ENCODE peak calls at places on chromosomes 2 and 18, in five cellular contexts. H is HepG2, B is A549, A is GM12878, W is IMR-90. F is an unnamed sample.

GRCh38 chr2:21924640-21925285 is 801.0 kb downstream of the TDRD15 start:
- DNase-seq in H (no peak), A (peak; percentile 12), B (no peak), W (peak; percentile 2), F (no peak)

GRCh38 chr2:162795312-162795711 is 43.3 kb downstream of the KCNH7 start:
- DNase-seq in W (no peak), B (no peak), A (no peak), H (peak; percentile 27), F (no peak)

GRCh38 chr2:85890522-85891176 is 1.9 kb upstream of the ST3GAL5 start:
- DNase-seq in H (no peak), W (no peak), A (no peak), B (no peak), F (no peak)

GRCh38 chr18:40355701-40356100 is 1599.3 kb upstream of the PIK3C3 start:
- DNase-seq in W (peak; percentile 64), B (no peak), A (no peak), H (no peak), F (no peak)

GRCh38 chr2:78576409-78576808 is 449.1 kb upstream of the REG3G start:
- DNase-seq in A (no peak), B (no peak), W (no peak), H (no peak), F (no peak)

GRCh38 chr18:74708169-74708568 is 110.5 kb downstream of the ZNF407 start:
- DNase-seq in H (no peak), W (no peak), B (no peak), A (no peak), F (no peak)

GRCh38 chr2:204645018-204645775 is 99.9 kb downstream of the PARD3B start:
- DNase-seq in B (peak; percentile 36), W (peak; percentile 64), H (no peak), A (no peak), F (no peak)

GRCh38 chr2:28543316-28544068 is 47.6 kb downstream of the PLB1 start:
- DNase-seq in W (peak; percentile 14), B (no peak), H (no peak), A (no peak), F (no peak)

GRCh38 chr2:215536476-215536875 is 100.6 kb upstream of the FN1 start:
- DNase-seq in W (peak; percentile 25), H (no peak), B (no peak), A (no peak), F (no peak)

GRCh38 chr2:191638079-191638801 is 39.7 kb upstream of the NABP1 start:
- DNase-seq in B (no peak), W (no peak), A (no peak), H (peak; percentile 68), F (no peak)

GRCh38 chr2:53397085-53397484 is 370.5 kb upstream of the CHAC2 start:
- DNase-seq in H (no peak), W (no peak), B (no peak), A (no peak), F (no peak)
- H3K4me2 ChIP-seq in H (no peak overlapping the region), W (no peak overlapping the region), B (no peak overlapping the region), A (no peak overlapping the region), F (no peak overlapping the region)

GRCh38 chr2:96145028-96145939 is at the start of gene DUSP2:
- DNase-seq in W (peak; percentile 59), B (peak; percentile 18), A (peak; percentile 85), H (no peak), F (peak; percentile 81)
- TF ChIP-seq CEBPB in W (no peak), B (no peak), A (no peak), H (no peak), F (no peak)

DNA sequence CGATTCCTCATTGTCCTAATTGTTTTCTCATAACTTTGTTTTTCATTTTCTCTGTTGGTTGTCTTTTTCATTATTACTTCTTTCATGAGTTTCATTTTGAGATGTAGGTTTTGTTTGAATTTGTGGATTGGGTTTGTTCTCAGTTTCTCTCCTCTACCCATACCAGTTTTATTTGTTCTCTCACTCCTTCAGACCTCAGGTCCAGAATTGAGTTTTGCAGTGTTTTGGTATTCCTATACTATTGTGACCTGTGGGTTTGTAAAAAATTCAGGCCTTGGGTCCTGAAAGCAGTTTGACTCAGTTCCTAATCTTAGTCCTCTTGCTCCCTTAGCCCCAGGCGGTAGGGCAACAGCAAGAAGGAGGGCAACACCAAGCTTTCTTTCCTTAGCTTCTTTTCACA is 28.3 kb upstream of the UBE2E3 start:
- DNase-seq in W (no peak), H (no peak), A (no peak), B (no peak), F (no peak)
- H3K4me2 ChIP-seq in W (no peak overlapping the region), H (no peak overlapping the region), A (peak overlapping the region; percentile 46), B (no peak overlapping the region), F (no peak overlapping the region)

GRCh38 chr2:25373269-25373981 is 31.7 kb upstream of the DNMT3A start:
- DNase-seq in H (no peak), A (no peak), B (no peak), W (no peak), F (no peak)
- TF ChIP-seq CEBPB in H (no peak), A (no peak), B (no peak), W (no peak), F (no peak)

GRCh38 chr2:95024960-95025405 is 525 bp upstream of the MAL start:
- DNase-seq in B (no peak), W (no peak), H (no peak), A (no peak), F (no peak)

GRCh38 chr2:95025406-95026319 is at the start of gene MAL:
- DNase-seq in H (no peak), B (no peak), W (no peak), A (no peak), F (peak; percentile 75)

GRCh38 chr2:95022309-95023221 is 2.9 kb upstream of the MAL start:
- DNase-seq in H (peak; percentile 53), W (peak; percentile 54), B (peak; percentile 67), A (peak; percentile 69), F (peak; percentile 94)

GRCh38 chr2:95023222-95023597 is 2.3 kb upstream of the MAL start:
- DNase-seq in B (no peak), H (peak; percentile 32), W (no peak), A (no peak), F (no peak)

GRCh38 chr2:95024306-95024880 is 1.1 kb upstream of the MAL start:
- DNase-seq in W (no peak), A (no peak), H (no peak), B (no peak), F (no peak)
- H3K4me2 ChIP-seq in W (no peak overlapping the region), A (no peak overlapping the region), H (no peak overlapping the region), B (no peak overlapping the region), F (no peak overlapping the region)

GRCh38 chr2:112006076-112006410 is 49.0 kb upstream of the TMEM87B start:
- DNase-seq in H (no peak), B (no peak), A (peak; percentile 8), W (peak; percentile 53), F (no peak)
- TF ChIP-seq CEBPB in H (no peak), B (no peak), A (no peak), W (no peak), F (no peak)

DNA sequence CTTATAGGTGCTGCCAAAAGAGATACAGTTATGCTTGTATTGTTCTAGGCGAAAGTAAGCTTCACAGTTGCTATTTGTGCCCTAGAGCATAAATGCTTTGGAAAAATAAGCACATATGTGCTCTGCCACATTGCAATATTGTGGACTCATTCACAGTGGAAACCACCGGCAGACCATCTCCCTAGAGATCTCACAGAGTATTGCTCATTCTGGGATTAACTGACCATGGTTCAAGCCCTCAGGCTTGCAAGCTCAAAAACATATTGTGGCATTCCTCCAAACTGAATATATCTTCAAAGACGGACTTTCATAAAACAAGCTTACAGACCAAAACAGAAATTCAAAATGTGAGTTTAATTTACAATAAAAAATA is 158.2 kb upstream of the CCDC150 start:
- DNase-seq in B (no peak), W (peak; percentile 56), A (no peak), H (no peak), F (no peak)
- H3K4me2 ChIP-seq in B (no peak overlapping the region), W (no peak overlapping the region), A (no peak overlapping the region), H (no peak overlapping the region), F (no peak overlapping the region)

GRCh38 chr2:143893340-143893739 is 626.6 kb downstream of the ZEB2 start:
- DNase-seq in H (no peak), B (no peak), W (no peak), A (no peak), F (no peak)

GRCh38 chr2:143890799-143891198 is 629.1 kb downstream of the ZEB2 start:
- DNase-seq in W (peak; percentile 16), H (no peak), B (no peak), A (no peak), F (no peak)

DNA sequence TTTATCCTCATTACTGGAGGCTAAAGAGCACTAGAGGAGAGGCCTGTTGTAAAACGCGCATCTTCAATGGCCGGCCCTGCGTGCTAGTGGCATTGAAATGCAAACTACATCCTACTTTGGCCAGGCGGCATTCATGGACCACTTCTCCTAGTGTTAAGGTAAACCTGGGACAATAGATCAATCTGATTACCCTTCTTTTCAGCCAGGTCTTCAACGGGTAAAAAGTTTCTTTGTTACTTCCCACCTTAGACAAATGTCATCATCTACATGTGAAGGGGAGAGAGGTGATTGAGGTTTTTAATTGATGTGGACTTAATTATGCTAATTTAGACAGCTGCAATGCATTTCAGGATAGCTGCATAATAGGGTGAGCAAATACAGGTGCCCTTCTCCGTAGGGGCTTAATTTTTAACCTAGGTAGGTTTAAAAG is 628.0 kb downstream of the ZEB2 start:
- DNase-seq in H (no peak), W (no peak), A (no peak), B (no peak), F (peak; percentile 85)
- TF ChIP-seq CEBPB in H (no peak), W (no peak), A (no peak), B (no peak), F (no peak)

GRCh38 chr2:9146656-9147055 is 60.0 kb upstream of the ASAP2 start:
- DNase-seq in H (no peak), A (no peak), W (no peak), B (no peak), F (no peak)
- H3K4me2 ChIP-seq in H (no peak overlapping the region), A (no peak overlapping the region), W (no peak overlapping the region), B (no peak overlapping the region), F (no peak overlapping the region)

F was measured in H1.